ENCODE peak calls at places on chromosome 3, in four cellular contexts. One of them, this sample, is unnamed.

GRCh38 chr3:127073931-127074820 is 91.3 kb downstream of the PLXNA1 start:
- DNase-seq in upper lobe of right lung: no peak
- DNase-seq in lung: no peak
- DNase-seq in IMR-90: no peak
- DNase-seq in this sample: peak

GRCh38 chr3:87069963-87070362 is 79.0 kb upstream of the VGLL3 start:
- DNase-seq in lung: no peak
- DNase-seq in IMR-90: no peak
- DNase-seq in upper lobe of right lung: no peak
- DNase-seq in this sample: peak

GRCh38 chr3:34842706-34843478 is 796.4 kb upstream of the ARPP21 start:
- DNase-seq in IMR-90: no peak
- DNase-seq in upper lobe of right lung: no peak
- DNase-seq in lung: no peak
- DNase-seq in this sample: no peak

GRCh38 chr3:181278468-181279238 is 289.1 kb upstream of the DNAJC19 start:
- DNase-seq in upper lobe of right lung: no peak
- DNase-seq in lung: no peak
- DNase-seq in IMR-90: no peak
- DNase-seq in this sample: peak

GRCh38 chr3:169456900-169457299 is 206.6 kb downstream of the MECOM start:
- DNase-seq in IMR-90: no peak
- DNase-seq in upper lobe of right lung: no peak
- DNase-seq in lung: no peak
- DNase-seq in this sample: no peak

GRCh38 chr3:190429681-190430080 is 20.0 kb downstream of the TMEM207 start:
- DNase-seq in lung: no peak
- DNase-seq in IMR-90: peak
- DNase-seq in upper lobe of right lung: no peak
- DNase-seq in this sample: no peak

GRCh38 chr3:172658344-172659245 is 52.3 kb downstream of the NCEH1 start:
- DNase-seq in upper lobe of right lung: no peak
- DNase-seq in IMR-90: peak
- DNase-seq in lung: no peak
- DNase-seq in this sample: peak

GRCh38 chr3:65888980-65889706 is 149.6 kb downstream of the MAGI1 start:
- DNase-seq in upper lobe of right lung: no peak
- DNase-seq in IMR-90: peak
- DNase-seq in lung: no peak
- DNase-seq in this sample: peak

GRCh38 chr3:58009026-58009748 is 965 bp downstream of the FLNB start:
- DNase-seq in lung: peak
- DNase-seq in IMR-90: no peak
- DNase-seq in upper lobe of right lung: peak
- DNase-seq in this sample: no peak

GRCh38 chr3:154666542-154666941 is 236.6 kb upstream of the GPR149 start:
- DNase-seq in upper lobe of right lung: no peak
- DNase-seq in lung: no peak
- DNase-seq in IMR-90: no peak
- DNase-seq in this sample: no peak

GRCh38 chr3:43907508-43907858 is 216.7 kb downstream of the ABHD5 start:
- DNase-seq in upper lobe of right lung: no peak
- DNase-seq in IMR-90: no peak
- DNase-seq in lung: no peak
- DNase-seq in this sample: no peak

GRCh38 chr3:195771651-195772300 is 40.0 kb downstream of the MUC4 start:
- DNase-seq in lung: no peak
- DNase-seq in upper lobe of right lung: peak
- DNase-seq in IMR-90: no peak
- DNase-seq in this sample: no peak

GRCh38 chr3:121545049-121545563 is 682 bp downstream of the POLQ start:
- DNase-seq in IMR-90: no peak
- DNase-seq in upper lobe of right lung: no peak
- DNase-seq in lung: no peak
- DNase-seq in this sample: peak

GRCh38 chr3:41740374-41740773 is 221.5 kb downstream of the ULK4 start:
- DNase-seq in IMR-90: no peak
- DNase-seq in lung: no peak
- DNase-seq in upper lobe of right lung: no peak
- DNase-seq in this sample: no peak

GRCh38 chr3:134279466-134279865 is 28.8 kb upstream of the RYK start:
- DNase-seq in upper lobe of right lung: no peak
- DNase-seq in lung: no peak
- DNase-seq in IMR-90: no peak
- DNase-seq in this sample: peak

GRCh38 chr3:138724433-138724832 is 110.3 kb downstream of the PIK3CB start:
- DNase-seq in lung: no peak
- DNase-seq in upper lobe of right lung: no peak
- DNase-seq in IMR-90: no peak
- DNase-seq in this sample: no peak

GRCh38 chr3:15307580-15307979 is 24.8 kb downstream of the SH3BP5 start:
- DNase-seq in upper lobe of right lung: no peak
- DNase-seq in IMR-90: no peak
- DNase-seq in lung: no peak
- DNase-seq in this sample: no peak

GRCh38 chr3:150128126-150128525 is 157.4 kb upstream of the PFN2 start:
- DNase-seq in IMR-90: no peak
- DNase-seq in lung: no peak
- DNase-seq in upper lobe of right lung: no peak
- DNase-seq in this sample: no peak

GRCh38 chr3:55013145-55013544 is 85.3 kb upstream of the LRTM1 start:
- DNase-seq in upper lobe of right lung: no peak
- DNase-seq in lung: no peak
- DNase-seq in IMR-90: peak
- DNase-seq in this sample: peak

GRCh38 chr3:46899151-46900006 is 21.9 kb downstream of the PTH1R start:
- DNase-seq in upper lobe of right lung: no peak
- DNase-seq in lung: no peak
- DNase-seq in IMR-90: no peak
- DNase-seq in this sample: no peak

GRCh38 chr3:87082806-87083440 is 92.0 kb upstream of the VGLL3 start:
- DNase-seq in IMR-90: peak
- DNase-seq in upper lobe of right lung: no peak
- DNase-seq in lung: no peak
- DNase-seq in this sample: peak

GRCh38 chr3:146044046-146044445 is 116.9 kb downstream of the PLOD2 start:
- DNase-seq in upper lobe of right lung: no peak
- DNase-seq in IMR-90: no peak
- DNase-seq in lung: no peak
- DNase-seq in this sample: no peak

GRCh38 chr3:37526511-37526910 is 335.2 kb upstream of the CTDSPL start:
- DNase-seq in lung: peak
- DNase-seq in upper lobe of right lung: no peak
- DNase-seq in IMR-90: peak
- DNase-seq in this sample: peak

GRCh38 chr3:39177708-39178332 is 14.6 kb downstream of the XIRP1 start:
- DNase-seq in lung: peak
- DNase-seq in upper lobe of right lung: peak
- DNase-seq in IMR-90: peak
- DNase-seq in this sample: peak
- H3K4me3 ChIP-seq in lung: peak
- H3K4me3 ChIP-seq in upper lobe of right lung: peak
- H3K4me3 ChIP-seq in IMR-90: peak
- H3K4me3 ChIP-seq in this sample: peak

DNA sequence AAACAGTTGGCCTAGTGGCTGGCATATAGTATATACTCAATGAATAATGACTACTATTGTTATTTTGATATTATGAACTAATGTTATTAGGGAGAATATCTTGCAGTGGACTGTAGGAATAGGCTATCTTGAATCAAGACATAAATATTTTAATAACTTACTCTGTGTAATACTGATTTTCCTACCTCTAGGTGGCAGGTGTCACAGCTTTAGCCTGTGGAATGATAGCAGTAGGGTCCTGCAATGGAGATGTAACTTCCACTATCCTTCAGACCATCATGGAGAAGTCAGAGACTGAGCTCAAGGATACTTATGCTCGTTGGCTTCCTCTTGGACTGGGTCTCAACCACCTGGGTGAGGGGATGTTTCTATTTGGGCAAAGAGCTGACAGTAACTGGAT is 6.5 kb downstream of the PSMD2 start:
- DNase-seq in upper lobe of right lung: no peak
- DNase-seq in lung: no peak
- DNase-seq in IMR-90: peak
- DNase-seq in this sample: no peak
- TF ChIP-seq CTCF in upper lobe of right lung: peak
- TF ChIP-seq CTCF in lung: no peak
- TF ChIP-seq CTCF in IMR-90: peak
- TF ChIP-seq CTCF in this sample: peak

GRCh38 chr3:32840086-32840841 is 22.5 kb downstream of the TRIM71 start:
- DNase-seq in lung: no peak
- DNase-seq in IMR-90: no peak
- DNase-seq in upper lobe of right lung: peak
- DNase-seq in this sample: no peak
- H3K4me3 ChIP-seq in lung: no peak
- H3K4me3 ChIP-seq in IMR-90: no peak
- H3K4me3 ChIP-seq in upper lobe of right lung: no peak
- H3K4me3 ChIP-seq in this sample: no peak

GRCh38 chr3:194484614-194485013 is 2.2 kb downstream of the ATP13A3 start:
- DNase-seq in lung: peak
- DNase-seq in upper lobe of right lung: no peak
- DNase-seq in IMR-90: no peak
- DNase-seq in this sample: no peak

GRCh38 chr3:194486540-194487288 is at the start of gene ATP13A3:
- DNase-seq in upper lobe of right lung: peak
- DNase-seq in lung: peak
- DNase-seq in IMR-90: peak
- DNase-seq in this sample: peak

GRCh38 chr3:194487289-194488006 is 646 bp upstream of the ATP13A3 start:
- DNase-seq in lung: peak
- DNase-seq in upper lobe of right lung: peak
- DNase-seq in IMR-90: no peak
- DNase-seq in this sample: peak

GRCh38 chr3:194485471-194485875 is 1.3 kb downstream of the ATP13A3 start:
- DNase-seq in IMR-90: peak
- DNase-seq in lung: no peak
- DNase-seq in upper lobe of right lung: no peak
- DNase-seq in this sample: peak

DNA sequence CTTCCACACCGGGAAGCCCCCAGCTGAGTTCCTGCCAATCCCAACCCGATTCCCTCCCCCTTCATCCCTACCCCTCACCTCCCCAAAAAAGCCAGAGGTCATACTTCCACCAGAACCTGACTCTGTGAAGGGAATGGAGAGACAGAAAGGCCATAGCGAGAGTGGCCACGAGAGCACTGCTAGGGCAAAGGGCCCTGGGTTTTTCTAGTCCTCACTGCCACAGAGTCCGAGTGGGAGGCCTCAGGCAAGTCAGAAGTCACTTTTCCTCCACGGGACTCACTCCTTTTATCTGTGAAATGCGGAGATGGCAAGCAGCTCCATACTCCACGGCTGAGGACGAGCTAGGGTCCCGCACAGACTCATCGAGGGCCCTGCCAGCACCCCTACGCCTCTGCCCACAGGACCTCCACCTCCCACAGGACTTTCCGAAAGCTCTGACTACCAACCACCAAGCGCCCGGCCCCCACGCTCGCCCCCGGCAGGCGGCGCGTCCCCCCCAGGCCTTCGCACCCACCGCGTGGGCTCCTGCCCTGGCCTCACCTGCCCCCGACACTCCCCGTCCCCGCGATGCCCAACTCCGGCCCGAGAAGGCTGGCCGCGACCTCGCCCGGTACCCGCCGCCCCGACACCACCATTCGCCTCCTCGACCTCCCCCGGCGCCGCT is 794 bp downstream of the ATP13A3 start:
- DNase-seq in upper lobe of right lung: peak
- DNase-seq in IMR-90: peak
- DNase-seq in lung: no peak
- DNase-seq in this sample: peak
- TF ChIP-seq CTCF in upper lobe of right lung: peak
- TF ChIP-seq CTCF in IMR-90: peak
- TF ChIP-seq CTCF in lung: no peak
- TF ChIP-seq CTCF in this sample: peak

GRCh38 chr3:98846101-98846500 is 55.4 kb downstream of the DCBLD2 start:
- DNase-seq in lung: no peak
- DNase-seq in upper lobe of right lung: no peak
- DNase-seq in IMR-90: peak
- DNase-seq in this sample: peak
- H3K4me3 ChIP-seq in lung: no peak
- H3K4me3 ChIP-seq in upper lobe of right lung: no peak
- H3K4me3 ChIP-seq in IMR-90: no peak
- H3K4me3 ChIP-seq in this sample: no peak

GRCh38 chr3:4107430-4107829 is 195.7 kb upstream of the SETMAR start:
- DNase-seq in IMR-90: no peak
- DNase-seq in lung: no peak
- DNase-seq in upper lobe of right lung: no peak
- DNase-seq in this sample: no peak
- TF ChIP-seq CTCF in IMR-90: no peak
- TF ChIP-seq CTCF in lung: no peak
- TF ChIP-seq CTCF in upper lobe of right lung: no peak
- TF ChIP-seq CTCF in this sample: no peak

GRCh38 chr3:184716652-184717607 is 5.1 kb upstream of the MAGEF1 start:
- DNase-seq in IMR-90: peak
- DNase-seq in upper lobe of right lung: no peak
- DNase-seq in lung: peak
- DNase-seq in this sample: peak
- H3K4me3 ChIP-seq in IMR-90: peak
- H3K4me3 ChIP-seq in upper lobe of right lung: no peak
- H3K4me3 ChIP-seq in lung: no peak
- H3K4me3 ChIP-seq in this sample: no peak

GRCh38 chr3:143563786-143564185 is 284.5 kb downstream of the SLC9A9 start:
- DNase-seq in upper lobe of right lung: no peak
- DNase-seq in IMR-90: no peak
- DNase-seq in lung: no peak
- DNase-seq in this sample: no peak
- TF ChIP-seq CTCF in upper lobe of right lung: no peak
- TF ChIP-seq CTCF in IMR-90: no peak
- TF ChIP-seq CTCF in lung: no peak
- TF ChIP-seq CTCF in this sample: no peak

DNA sequence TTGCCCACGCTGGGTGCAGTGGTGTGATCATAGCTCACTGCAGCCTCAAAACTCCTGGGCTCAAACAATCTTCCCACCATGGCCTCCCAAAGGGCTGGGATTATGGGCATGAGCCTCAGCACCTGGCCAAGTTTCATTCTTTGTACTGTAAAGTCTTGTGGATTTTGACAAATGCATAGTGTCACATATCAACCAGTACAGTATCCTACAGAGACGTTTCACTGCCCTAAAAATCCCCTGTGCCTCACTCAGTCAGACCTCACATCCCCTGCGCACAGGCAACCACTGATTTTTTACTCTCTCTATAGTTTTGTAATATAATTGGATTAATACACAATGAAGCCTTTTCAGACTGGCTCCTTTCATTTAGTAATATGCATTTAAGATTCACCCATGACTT is 130.7 kb upstream of the UBE2E1 start:
- DNase-seq in lung: no peak
- DNase-seq in IMR-90: no peak
- DNase-seq in upper lobe of right lung: no peak
- DNase-seq in this sample: no peak
- H3K4me3 ChIP-seq in lung: no peak
- H3K4me3 ChIP-seq in IMR-90: no peak
- H3K4me3 ChIP-seq in upper lobe of right lung: no peak
- H3K4me3 ChIP-seq in this sample: no peak

GRCh38 chr3:20091331-20091730 is 51.1 kb downstream of the KAT2B start:
- DNase-seq in upper lobe of right lung: no peak
- DNase-seq in IMR-90: no peak
- DNase-seq in lung: no peak
- DNase-seq in this sample: no peak
- TF ChIP-seq CTCF in upper lobe of right lung: no peak
- TF ChIP-seq CTCF in IMR-90: no peak
- TF ChIP-seq CTCF in lung: no peak
- TF ChIP-seq CTCF in this sample: no peak